ENCODE peak calls at places on chromosomes 5 and 9, in eight cellular contexts. One of them, this sample, is unnamed. For H3K36me3, the result is how much of the 10 kb centered on the place peaks cover.

GRCh38 chr9:127825319-127826051 is 22.8 kb downstream of the FPGS start:
- DNase-seq in body of pancreas: peak
- DNase-seq in fibroblast of lung: no peak
- DNase-seq in effector memory CD4-positive, alpha-beta T cell: no peak
- DNase-seq in HCT116: no peak
- DNase-seq in endodermal cell: peak
- DNase-seq in right lobe of liver: peak
- DNase-seq in neural progenitor cell: peak
- DNase-seq in this sample: peak

GRCh38 chr5:71865202-71865601 is 146.1 kb downstream of the CARTPT start:
- DNase-seq in body of pancreas: no peak
- DNase-seq in endodermal cell: no peak
- DNase-seq in fibroblast of lung: peak
- DNase-seq in HCT116: no peak
- DNase-seq in neural progenitor cell: no peak
- DNase-seq in effector memory CD4-positive, alpha-beta T cell: no peak
- DNase-seq in right lobe of liver: no peak
- DNase-seq in this sample: no peak

GRCh38 chr9:115327441-115328122 is 209.6 kb upstream of the TNC start:
- DNase-seq in HCT116: no peak
- DNase-seq in body of pancreas: no peak
- DNase-seq in effector memory CD4-positive, alpha-beta T cell: no peak
- DNase-seq in neural progenitor cell: no peak
- DNase-seq in endodermal cell: no peak
- DNase-seq in fibroblast of lung: no peak
- DNase-seq in right lobe of liver: no peak
- DNase-seq in this sample: no peak

GRCh38 chr9:754150-754931 is 87.2 kb upstream of the DMRT1 start:
- DNase-seq in endodermal cell: no peak
- DNase-seq in fibroblast of lung: no peak
- DNase-seq in effector memory CD4-positive, alpha-beta T cell: no peak
- DNase-seq in right lobe of liver: no peak
- DNase-seq in neural progenitor cell: no peak
- DNase-seq in body of pancreas: no peak
- DNase-seq in HCT116: no peak
- DNase-seq in this sample: no peak

GRCh38 chr5:81825237-81825636 is 74.3 kb upstream of the SSBP2 start:
- DNase-seq in endodermal cell: no peak
- DNase-seq in HCT116: no peak
- DNase-seq in fibroblast of lung: peak
- DNase-seq in neural progenitor cell: no peak
- DNase-seq in right lobe of liver: no peak
- DNase-seq in body of pancreas: peak
- DNase-seq in effector memory CD4-positive, alpha-beta T cell: no peak
- DNase-seq in this sample: no peak

GRCh38 chr9:113398796-113399195 is 2.3 kb downstream of the ALAD start:
- DNase-seq in endodermal cell: no peak
- DNase-seq in right lobe of liver: no peak
- DNase-seq in body of pancreas: no peak
- DNase-seq in neural progenitor cell: no peak
- DNase-seq in HCT116: no peak
- DNase-seq in effector memory CD4-positive, alpha-beta T cell: no peak
- DNase-seq in fibroblast of lung: no peak
- DNase-seq in this sample: no peak

GRCh38 chr5:132821791-132822190 is 8.7 kb downstream of the SHROOM1 start:
- DNase-seq in body of pancreas: no peak
- DNase-seq in neural progenitor cell: no peak
- DNase-seq in effector memory CD4-positive, alpha-beta T cell: no peak
- DNase-seq in HCT116: no peak
- DNase-seq in right lobe of liver: peak
- DNase-seq in fibroblast of lung: peak
- DNase-seq in endodermal cell: no peak
- DNase-seq in this sample: no peak

GRCh38 chr5:175572922-175573321 is 84.9 kb upstream of the HRH2 start:
- DNase-seq in HCT116: no peak
- DNase-seq in neural progenitor cell: no peak
- DNase-seq in effector memory CD4-positive, alpha-beta T cell: no peak
- DNase-seq in right lobe of liver: no peak
- DNase-seq in fibroblast of lung: no peak
- DNase-seq in endodermal cell: peak
- DNase-seq in body of pancreas: no peak
- DNase-seq in this sample: no peak

GRCh38 chr5:168086104-168086610 is 205.3 kb upstream of the WWC1 start:
- DNase-seq in body of pancreas: peak
- DNase-seq in neural progenitor cell: no peak
- DNase-seq in fibroblast of lung: no peak
- DNase-seq in HCT116: no peak
- DNase-seq in endodermal cell: peak
- DNase-seq in right lobe of liver: no peak
- DNase-seq in effector memory CD4-positive, alpha-beta T cell: no peak
- DNase-seq in this sample: peak

GRCh38 chr5:33794550-33795300 is 97.1 kb downstream of the ADAMTS12 start:
- DNase-seq in endodermal cell: no peak
- DNase-seq in fibroblast of lung: peak
- DNase-seq in neural progenitor cell: no peak
- DNase-seq in effector memory CD4-positive, alpha-beta T cell: no peak
- DNase-seq in HCT116: no peak
- DNase-seq in body of pancreas: no peak
- DNase-seq in right lobe of liver: no peak
- DNase-seq in this sample: no peak

GRCh38 chr5:160001457-160001856 is 7.5 kb upstream of the TTC1 start:
- DNase-seq in HCT116: no peak
- DNase-seq in neural progenitor cell: no peak
- DNase-seq in body of pancreas: no peak
- DNase-seq in fibroblast of lung: no peak
- DNase-seq in right lobe of liver: no peak
- DNase-seq in effector memory CD4-positive, alpha-beta T cell: no peak
- DNase-seq in endodermal cell: no peak
- DNase-seq in this sample: no peak

GRCh38 chr5:21165344-21165743 is 1177.3 kb upstream of the CDH18 start:
- DNase-seq in HCT116: no peak
- DNase-seq in fibroblast of lung: no peak
- DNase-seq in body of pancreas: no peak
- DNase-seq in right lobe of liver: no peak
- DNase-seq in neural progenitor cell: no peak
- DNase-seq in effector memory CD4-positive, alpha-beta T cell: no peak
- DNase-seq in endodermal cell: no peak
- DNase-seq in this sample: no peak

GRCh38 chr5:128015978-128016377 is 67.6 kb upstream of the SLC12A2 start:
- DNase-seq in effector memory CD4-positive, alpha-beta T cell: no peak
- DNase-seq in body of pancreas: no peak
- DNase-seq in right lobe of liver: no peak
- DNase-seq in fibroblast of lung: no peak
- DNase-seq in neural progenitor cell: no peak
- DNase-seq in endodermal cell: no peak
- DNase-seq in HCT116: no peak
- DNase-seq in this sample: no peak

GRCh38 chr5:73199671-73200070 is 26.7 kb downstream of the TMEM174 start:
- DNase-seq in endodermal cell: no peak
- DNase-seq in effector memory CD4-positive, alpha-beta T cell: no peak
- DNase-seq in body of pancreas: no peak
- DNase-seq in fibroblast of lung: no peak
- DNase-seq in neural progenitor cell: no peak
- DNase-seq in HCT116: no peak
- DNase-seq in right lobe of liver: no peak
- DNase-seq in this sample: no peak

GRCh38 chr9:19913151-19913550 is 124.3 kb upstream of the SLC24A2 start:
- DNase-seq in effector memory CD4-positive, alpha-beta T cell: no peak
- DNase-seq in fibroblast of lung: no peak
- DNase-seq in neural progenitor cell: no peak
- DNase-seq in endodermal cell: no peak
- DNase-seq in body of pancreas: no peak
- DNase-seq in right lobe of liver: no peak
- DNase-seq in HCT116: no peak
- DNase-seq in this sample: no peak

GRCh38 chr9:89739531-89740315 is 134.9 kb downstream of the GADD45G start:
- DNase-seq in effector memory CD4-positive, alpha-beta T cell: no peak
- DNase-seq in neural progenitor cell: no peak
- DNase-seq in body of pancreas: no peak
- DNase-seq in fibroblast of lung: no peak
- DNase-seq in HCT116: no peak
- DNase-seq in right lobe of liver: no peak
- DNase-seq in endodermal cell: no peak
- DNase-seq in this sample: no peak

GRCh38 chr9:128128836-128129590 is 1.5 kb upstream of the PTGES2 start:
- DNase-seq in HCT116: no peak
- DNase-seq in body of pancreas: no peak
- DNase-seq in fibroblast of lung: no peak
- DNase-seq in effector memory CD4-positive, alpha-beta T cell: no peak
- DNase-seq in endodermal cell: no peak
- DNase-seq in neural progenitor cell: no peak
- DNase-seq in right lobe of liver: no peak
- DNase-seq in this sample: peak

GRCh38 chr5:63255609-63256008 is 677.0 kb downstream of the LRRC70 start:
- DNase-seq in right lobe of liver: no peak
- DNase-seq in endodermal cell: peak
- DNase-seq in body of pancreas: no peak
- DNase-seq in fibroblast of lung: no peak
- DNase-seq in HCT116: no peak
- DNase-seq in neural progenitor cell: peak
- DNase-seq in effector memory CD4-positive, alpha-beta T cell: no peak
- DNase-seq in this sample: no peak

GRCh38 chr9:70578720-70579119 is 164.3 kb upstream of the KLF9 start:
- DNase-seq in fibroblast of lung: no peak
- DNase-seq in right lobe of liver: no peak
- DNase-seq in HCT116: no peak
- DNase-seq in effector memory CD4-positive, alpha-beta T cell: no peak
- DNase-seq in body of pancreas: no peak
- DNase-seq in endodermal cell: peak
- DNase-seq in neural progenitor cell: no peak
- DNase-seq in this sample: no peak

GRCh38 chr5:6737043-6737941 is 24.1 kb downstream of the TENT4A start:
- DNase-seq in right lobe of liver: peak
- DNase-seq in effector memory CD4-positive, alpha-beta T cell: no peak
- DNase-seq in HCT116: no peak
- DNase-seq in fibroblast of lung: no peak
- DNase-seq in neural progenitor cell: no peak
- DNase-seq in body of pancreas: no peak
- DNase-seq in endodermal cell: no peak
- DNase-seq in this sample: no peak
- H3K36me3 ChIP-seq in right lobe of liver: under half
- H3K36me3 ChIP-seq in effector memory CD4-positive, alpha-beta T cell: under half
- H3K36me3 ChIP-seq in HCT116: under half
- H3K36me3 ChIP-seq in fibroblast of lung: under half
- H3K36me3 ChIP-seq in neural progenitor cell: under half
- H3K36me3 ChIP-seq in body of pancreas: under half
- H3K36me3 ChIP-seq in endodermal cell: under half
- H3K36me3 ChIP-seq in this sample: under half

DNA sequence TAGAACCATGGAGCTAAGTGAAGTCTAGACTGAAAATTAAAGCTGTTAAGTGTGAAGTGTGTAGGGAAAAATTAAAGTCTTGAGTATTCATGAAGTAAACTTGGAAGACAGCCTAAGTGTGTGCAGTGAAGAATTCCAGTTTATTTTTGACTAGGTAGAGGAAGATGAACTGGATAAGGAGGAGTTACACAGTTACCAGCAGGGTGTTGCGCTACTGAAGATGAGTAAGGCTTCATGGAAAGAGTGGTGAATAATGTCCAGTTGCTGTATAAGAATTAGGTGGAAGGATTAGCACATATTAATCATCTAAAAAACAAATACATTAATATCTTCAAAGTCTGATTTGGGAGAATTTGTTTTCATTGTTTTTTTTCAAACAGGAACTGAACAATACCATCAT is 5.8 kb upstream of the CHD1 start:
- DNase-seq in endodermal cell: no peak
- DNase-seq in fibroblast of lung: no peak
- DNase-seq in right lobe of liver: no peak
- DNase-seq in body of pancreas: no peak
- DNase-seq in HCT116: no peak
- DNase-seq in effector memory CD4-positive, alpha-beta T cell: no peak
- DNase-seq in neural progenitor cell: no peak
- DNase-seq in this sample: no peak
- H3K4me3 ChIP-seq in endodermal cell: no peak
- H3K4me3 ChIP-seq in fibroblast of lung: no peak
- H3K4me3 ChIP-seq in right lobe of liver: no peak
- H3K4me3 ChIP-seq in body of pancreas: no peak
- H3K4me3 ChIP-seq in HCT116: no peak
- H3K4me3 ChIP-seq in effector memory CD4-positive, alpha-beta T cell: no peak
- H3K4me3 ChIP-seq in neural progenitor cell: no peak
- H3K4me3 ChIP-seq in this sample: no peak

GRCh38 chr5:179820127-179820482 is 600 bp upstream of the SQSTM1 start:
- DNase-seq in fibroblast of lung: no peak
- DNase-seq in right lobe of liver: no peak
- DNase-seq in endodermal cell: no peak
- DNase-seq in body of pancreas: no peak
- DNase-seq in HCT116: no peak
- DNase-seq in effector memory CD4-positive, alpha-beta T cell: no peak
- DNase-seq in neural progenitor cell: no peak
- DNase-seq in this sample: no peak
- H3K36me3 ChIP-seq in fibroblast of lung: under half
- H3K36me3 ChIP-seq in right lobe of liver: under half
- H3K36me3 ChIP-seq in endodermal cell: under half
- H3K36me3 ChIP-seq in body of pancreas: under half
- H3K36me3 ChIP-seq in HCT116: under half
- H3K36me3 ChIP-seq in effector memory CD4-positive, alpha-beta T cell: under half
- H3K36me3 ChIP-seq in neural progenitor cell: under half
- H3K36me3 ChIP-seq in this sample: under half

GRCh38 chr9:35911690-35912089 is 2.4 kb downstream of the SPAAR start:
- DNase-seq in endodermal cell: no peak
- DNase-seq in effector memory CD4-positive, alpha-beta T cell: no peak
- DNase-seq in HCT116: no peak
- DNase-seq in fibroblast of lung: no peak
- DNase-seq in right lobe of liver: no peak
- DNase-seq in body of pancreas: no peak
- DNase-seq in neural progenitor cell: no peak
- DNase-seq in this sample: no peak

GRCh38 chr9:35908484-35909125 is 685 bp upstream of the SPAAR start:
- DNase-seq in endodermal cell: no peak
- DNase-seq in HCT116: no peak
- DNase-seq in right lobe of liver: no peak
- DNase-seq in body of pancreas: no peak
- DNase-seq in neural progenitor cell: no peak
- DNase-seq in effector memory CD4-positive, alpha-beta T cell: no peak
- DNase-seq in fibroblast of lung: no peak
- DNase-seq in this sample: peak

GRCh38 chr9:35910613-35911488 is 1.6 kb downstream of the SPAAR start:
- DNase-seq in body of pancreas: peak
- DNase-seq in effector memory CD4-positive, alpha-beta T cell: no peak
- DNase-seq in fibroblast of lung: peak
- DNase-seq in right lobe of liver: peak
- DNase-seq in endodermal cell: peak
- DNase-seq in neural progenitor cell: peak
- DNase-seq in HCT116: peak
- DNase-seq in this sample: peak

GRCh38 chr9:35909274-35909673 is at the start of gene SPAAR:
- DNase-seq in HCT116: no peak
- DNase-seq in body of pancreas: no peak
- DNase-seq in endodermal cell: peak
- DNase-seq in effector memory CD4-positive, alpha-beta T cell: no peak
- DNase-seq in fibroblast of lung: no peak
- DNase-seq in right lobe of liver: no peak
- DNase-seq in neural progenitor cell: no peak
- DNase-seq in this sample: peak

GRCh38 chr9:35909687-35910612 is 660 bp downstream of the SPAAR start:
- DNase-seq in right lobe of liver: no peak
- DNase-seq in HCT116: no peak
- DNase-seq in fibroblast of lung: no peak
- DNase-seq in effector memory CD4-positive, alpha-beta T cell: no peak
- DNase-seq in body of pancreas: no peak
- DNase-seq in neural progenitor cell: no peak
- DNase-seq in endodermal cell: peak
- DNase-seq in this sample: peak
- H3K4me3 ChIP-seq in right lobe of liver: no peak
- H3K4me3 ChIP-seq in HCT116: no peak
- H3K4me3 ChIP-seq in fibroblast of lung: no peak
- H3K4me3 ChIP-seq in effector memory CD4-positive, alpha-beta T cell: peak
- H3K4me3 ChIP-seq in body of pancreas: no peak
- H3K4me3 ChIP-seq in neural progenitor cell: no peak
- H3K4me3 ChIP-seq in endodermal cell: no peak
- H3K4me3 ChIP-seq in this sample: no peak

GRCh38 chr5:432201-432927 is 10.6 kb upstream of the EXOC3 start:
- DNase-seq in endodermal cell: peak
- DNase-seq in neural progenitor cell: no peak
- DNase-seq in effector memory CD4-positive, alpha-beta T cell: no peak
- DNase-seq in right lobe of liver: no peak
- DNase-seq in body of pancreas: no peak
- DNase-seq in fibroblast of lung: no peak
- DNase-seq in HCT116: no peak
- DNase-seq in this sample: peak
- H3K36me3 ChIP-seq in endodermal cell: under half
- H3K36me3 ChIP-seq in neural progenitor cell: under half
- H3K36me3 ChIP-seq in effector memory CD4-positive, alpha-beta T cell: under half
- H3K36me3 ChIP-seq in right lobe of liver: under half
- H3K36me3 ChIP-seq in body of pancreas: under half
- H3K36me3 ChIP-seq in fibroblast of lung: under half
- H3K36me3 ChIP-seq in HCT116: under half
- H3K36me3 ChIP-seq in this sample: under half

This sample was measured in H7.